ENCODE peak calls at places on chromosomes 13 and 19, in ten cellular contexts. T is ureter; O is ACHN; D is activated gamma-delta T cell; Z is fibroblast of the aortic adventitia; G is activated CD4-positive, alpha-beta T cell treated with anti-CD3 and anti-CD28 coated beads for 24 hours; H is activated naive CD8-positive, alpha-beta T cell treated with anti-CD3 and anti-CD28 coated beads for 36 hours; N is left colon; P is pancreas; S is T-cell. K is an unnamed sample.

GRCh38 chr19:2554856-2555255 is 78.9 kb downstream of the GADD45B start:
- DNase-seq in T (no peak), O (no peak), D (no peak), Z (no peak), G (no peak), H (no peak), N (no peak), P (peak), S (no peak), K (no peak)

GRCh38 chr19:19460761-19461265 is 54.5 kb downstream of the TSSK6 start:
- DNase-seq in T (no peak), O (no peak), D (peak), Z (peak), G (peak), H (peak), N (peak), P (no peak), S (peak), K (peak)

GRCh38 chr13:48782429-48782840 is 128.7 kb downstream of the CYSLTR2 start:
- DNase-seq in T (no peak), O (no peak), D (no peak), Z (no peak), G (no peak), H (no peak), N (no peak), P (no peak), S (no peak), K (no peak)

GRCh38 chr19:47445937-47446402 is 25.7 kb downstream of the SLC8A2 start:
- DNase-seq in T (peak), O (peak), D (peak), Z (no peak), G (no peak), H (peak), N (peak), P (peak), S (peak), K (peak)

GRCh38 chr19:29086182-29086581 is 126.8 kb downstream of the UQCRFS1 start:
- DNase-seq in T (no peak), O (no peak), D (no peak), Z (no peak), G (no peak), H (no peak), N (no peak), P (no peak), S (no peak), K (no peak)

GRCh38 chr19:11345122-11345752 is 831 bp downstream of the TMEM205 start:
- DNase-seq in T (no peak), O (no peak), D (no peak), Z (no peak), G (no peak), H (no peak), N (no peak), P (no peak), S (no peak), K (no peak)

GRCh38 chr13:64640002-64640401 is 2590.1 kb downstream of the PCDH9 start:
- DNase-seq in T (no peak), O (no peak), D (no peak), Z (no peak), G (no peak), H (no peak), N (no peak), P (no peak), S (no peak), K (no peak)

GRCh38 chr13:27965740-27966640 is 3.1 kb downstream of the CDX2 start:
- DNase-seq in T (no peak), O (no peak), D (no peak), Z (no peak), G (no peak), H (no peak), N (peak), P (peak), S (no peak), K (peak)

GRCh38 chr13:24741016-24741662 is 22.8 kb upstream of the RNF17 start:
- DNase-seq in T (no peak), O (peak), D (no peak), Z (no peak), G (no peak), H (no peak), N (no peak), P (peak), S (no peak), K (no peak)

GRCh38 chr13:97116754-97117153 is 105.4 kb upstream of the MBNL2 start:
- DNase-seq in T (no peak), O (no peak), D (no peak), Z (peak), G (no peak), H (no peak), N (no peak), P (no peak), S (no peak), K (no peak)

GRCh38 chr19:58356236-58356970 is 3.1 kb upstream of the A1BG start:
- DNase-seq in T (no peak), O (no peak), D (no peak), Z (peak), G (peak), H (peak), N (no peak), P (no peak), S (peak), K (peak)

GRCh38 chr13:112790735-112791641 is 101.2 kb downstream of the ATP11A start:
- DNase-seq in T (no peak), O (no peak), D (no peak), Z (peak), G (no peak), H (no peak), N (no peak), P (no peak), S (no peak), K (peak)

K was measured in WTC11.